ENCODE peak calls at places on chromosomes 12 and 14, in seven cellular contexts. D is fibroblast of lung; E is left ventricle myocardium inferior; Z is NCI-H82; X is GM23248; T is naive thymus-derived CD8-positive, alpha-beta T cell; W is NCI-H2029 treated with DMSO at 0.1 percent for 48 hours. J is an unnamed sample.

GRCh38 chr12:47078733-47079364 is 572 bp upstream of the PCED1B start:
- DNase-seq in D (no peak), E (no peak), Z (peak), X (peak), T (peak), W (no peak), J (no peak)

GRCh38 chr14:91092095-91092494 is 21.8 kb upstream of the DGLUCY start:
- DNase-seq in D (no peak), E (no peak), Z (no peak), X (no peak), T (no peak), W (no peak), J (no peak)

GRCh38 chr12:107528731-107529365 is 156.8 kb upstream of the PWP1 start:
- DNase-seq in D (no peak), E (no peak), Z (no peak), X (no peak), T (no peak), W (no peak), J (no peak)

GRCh38 chr14:101858791-101859537 is 97.5 kb downstream of the PPP2R5C start:
- DNase-seq in D (no peak), E (peak), Z (no peak), X (no peak), T (no peak), W (peak), J (no peak)

GRCh38 chr12:23760495-23760894 is 189.0 kb downstream of the SOX5 start:
- DNase-seq in D (no peak), E (no peak), Z (peak), X (no peak), T (no peak), W (peak), J (no peak)

GRCh38 chr14:74954232-74954946 is 1.0 kb downstream of the PGF start:
- DNase-seq in D (no peak), E (no peak), Z (peak), X (no peak), T (no peak), W (no peak), J (no peak)

GRCh38 chr14:67335781-67336180 is 23.8 kb downstream of the ATP6V1D start:
- DNase-seq in D (peak), E (no peak), Z (peak), X (peak), T (no peak), W (no peak), J (peak)

GRCh38 chr12:24198070-24198469 is 248.6 kb upstream of the SOX5 start:
- DNase-seq in D (peak), E (no peak), Z (no peak), X (no peak), T (no peak), W (no peak), J (no peak)

J was measured in neural crest cell.